ENCODE peak calls at places on chromosomes 2 and 18, in four cellular contexts. One of them, this sample, is unnamed.

GRCh38 chr2:85773692-85774091 is 19.9 kb downstream of the ATOH8 start:
- DNase-seq in T-helper 2 cell: no peak
- DNase-seq in stromal cell of bone marrow: no peak
- DNase-seq in AG08396: no peak
- DNase-seq in this sample: no peak

GRCh38 chr2:217934321-217935131 is 68.3 kb downstream of the TNS1 start:
- DNase-seq in T-helper 2 cell: no peak
- DNase-seq in stromal cell of bone marrow: peak
- DNase-seq in AG08396: peak
- DNase-seq in this sample: no peak

GRCh38 chr2:32962652-32963051 is 15.9 kb downstream of the LTBP1 start:
- DNase-seq in T-helper 2 cell: no peak
- DNase-seq in stromal cell of bone marrow: no peak
- DNase-seq in AG08396: no peak
- DNase-seq in this sample: no peak

GRCh38 chr2:53252115-53252514 is 515.5 kb upstream of the CHAC2 start:
- DNase-seq in T-helper 2 cell: no peak
- DNase-seq in stromal cell of bone marrow: no peak
- DNase-seq in AG08396: no peak
- DNase-seq in this sample: no peak

GRCh38 chr2:184004945-184005672 is 593.2 kb upstream of the ZNF804A start:
- DNase-seq in T-helper 2 cell: no peak
- DNase-seq in stromal cell of bone marrow: no peak
- DNase-seq in AG08396: no peak
- DNase-seq in this sample: peak

GRCh38 chr2:85355521-85355920 is 952 bp downstream of the ELMOD3 start:
- DNase-seq in T-helper 2 cell: no peak
- DNase-seq in stromal cell of bone marrow: no peak
- DNase-seq in AG08396: no peak
- DNase-seq in this sample: no peak

GRCh38 chr2:189088566-189089225 is 90.9 kb downstream of the COL5A2 start:
- DNase-seq in T-helper 2 cell: no peak
- DNase-seq in stromal cell of bone marrow: no peak
- DNase-seq in AG08396: no peak
- DNase-seq in this sample: no peak

GRCh38 chr2:127951031-127951430 is 65.3 kb upstream of the AMMECR1L start:
- DNase-seq in T-helper 2 cell: no peak
- DNase-seq in stromal cell of bone marrow: no peak
- DNase-seq in AG08396: no peak
- DNase-seq in this sample: no peak

GRCh38 chr2:172087780-172088244 is 2.5 kb downstream of the DLX1 start:
- DNase-seq in T-helper 2 cell: no peak
- DNase-seq in stromal cell of bone marrow: no peak
- DNase-seq in AG08396: peak
- DNase-seq in this sample: no peak

GRCh38 chr2:105675841-105676240 is 68.9 kb upstream of the NCK2 start:
- DNase-seq in T-helper 2 cell: no peak
- DNase-seq in stromal cell of bone marrow: no peak
- DNase-seq in AG08396: no peak
- DNase-seq in this sample: no peak

GRCh38 chr2:26080356-26080755 is 46.5 kb downstream of the RAB10 start:
- DNase-seq in T-helper 2 cell: no peak
- DNase-seq in stromal cell of bone marrow: no peak
- DNase-seq in AG08396: no peak
- DNase-seq in this sample: no peak

GRCh38 chr2:241081643-241082337 is 20.3 kb downstream of the MTERF4 start:
- DNase-seq in T-helper 2 cell: no peak
- DNase-seq in stromal cell of bone marrow: no peak
- DNase-seq in AG08396: no peak
- DNase-seq in this sample: no peak

GRCh38 chr18:44735071-44735470 is 54.4 kb downstream of the SETBP1 start:
- DNase-seq in T-helper 2 cell: no peak
- DNase-seq in stromal cell of bone marrow: no peak
- DNase-seq in AG08396: no peak
- DNase-seq in this sample: no peak

GRCh38 chr18:61854578-61854977 is 38.2 kb downstream of the RNF152 start:
- DNase-seq in T-helper 2 cell: no peak
- DNase-seq in stromal cell of bone marrow: no peak
- DNase-seq in AG08396: peak
- DNase-seq in this sample: no peak

GRCh38 chr2:177553176-177553909 is 160.8 kb downstream of the AGPS start:
- DNase-seq in T-helper 2 cell: no peak
- DNase-seq in stromal cell of bone marrow: peak
- DNase-seq in AG08396: no peak
- DNase-seq in this sample: no peak

GRCh38 chr2:96505231-96505889 is at the start of gene NEURL3:
- DNase-seq in T-helper 2 cell: no peak
- DNase-seq in stromal cell of bone marrow: no peak
- DNase-seq in AG08396: peak
- DNase-seq in this sample: no peak

GRCh38 chr2:237873382-237873781 is 14.0 kb downstream of the RAMP1 start:
- DNase-seq in T-helper 2 cell: no peak
- DNase-seq in stromal cell of bone marrow: no peak
- DNase-seq in AG08396: no peak
- DNase-seq in this sample: no peak

GRCh38 chr2:168583710-168584521 is 127.8 kb downstream of the CERS6 start:
- DNase-seq in T-helper 2 cell: no peak
- DNase-seq in stromal cell of bone marrow: peak
- DNase-seq in AG08396: no peak
- DNase-seq in this sample: no peak

GRCh38 chr18:55272510-55273243 is 313.4 kb upstream of the CCDC68 start:
- DNase-seq in T-helper 2 cell: no peak
- DNase-seq in stromal cell of bone marrow: peak
- DNase-seq in AG08396: peak
- DNase-seq in this sample: no peak

GRCh38 chr2:237927986-237928385 is 38.8 kb upstream of the UBE2F start:
- DNase-seq in T-helper 2 cell: no peak
- DNase-seq in stromal cell of bone marrow: no peak
- DNase-seq in AG08396: no peak
- DNase-seq in this sample: no peak

GRCh38 chr2:137802038-137802437 is 162.2 kb upstream of the HNMT start:
- DNase-seq in T-helper 2 cell: no peak
- DNase-seq in stromal cell of bone marrow: no peak
- DNase-seq in AG08396: no peak
- DNase-seq in this sample: no peak